ENCODE peak calls at places on chromosomes 12 and 14, in six cellular contexts. One of them, this sample, is unnamed.

GRCh38 chr12:113587720-113588119 is 116.0 kb upstream of the LHX5 start:
- DNase-seq in ACHN: no peak
- DNase-seq in anterior cingulate cortex: no peak
- DNase-seq in glomerular endothelial cell: no peak
- DNase-seq in brain microvascular endothelial cell: no peak
- DNase-seq in right lobe of liver: no peak
- DNase-seq in this sample: no peak

GRCh38 chr12:879641-880040 is 69.9 kb downstream of the RAD52 start:
- DNase-seq in ACHN: no peak
- DNase-seq in anterior cingulate cortex: no peak
- DNase-seq in right lobe of liver: no peak
- DNase-seq in brain microvascular endothelial cell: peak
- DNase-seq in glomerular endothelial cell: no peak
- DNase-seq in this sample: no peak

GRCh38 chr14:92414685-92415084 is 91.7 kb downstream of the SLC24A4 start:
- DNase-seq in brain microvascular endothelial cell: no peak
- DNase-seq in ACHN: no peak
- DNase-seq in right lobe of liver: no peak
- DNase-seq in anterior cingulate cortex: no peak
- DNase-seq in glomerular endothelial cell: no peak
- DNase-seq in this sample: no peak

GRCh38 chr12:639988-640387 is 23.3 kb downstream of the NINJ2 start:
- DNase-seq in brain microvascular endothelial cell: no peak
- DNase-seq in glomerular endothelial cell: no peak
- DNase-seq in right lobe of liver: no peak
- DNase-seq in anterior cingulate cortex: no peak
- DNase-seq in ACHN: no peak
- DNase-seq in this sample: no peak

GRCh38 chr14:100346306-100347091 is 23.4 kb downstream of the SLC25A47 start:
- DNase-seq in glomerular endothelial cell: no peak
- DNase-seq in brain microvascular endothelial cell: no peak
- DNase-seq in ACHN: no peak
- DNase-seq in right lobe of liver: no peak
- DNase-seq in anterior cingulate cortex: no peak
- DNase-seq in this sample: no peak

GRCh38 chr12:32010631-32011030 is 51.4 kb downstream of the RESF1 start:
- DNase-seq in anterior cingulate cortex: no peak
- DNase-seq in glomerular endothelial cell: no peak
- DNase-seq in right lobe of liver: no peak
- DNase-seq in ACHN: no peak
- DNase-seq in brain microvascular endothelial cell: no peak
- DNase-seq in this sample: no peak

GRCh38 chr14:65412881-65413738 is 580 bp downstream of the FUT8 start:
- DNase-seq in glomerular endothelial cell: no peak
- DNase-seq in right lobe of liver: peak
- DNase-seq in ACHN: peak
- DNase-seq in brain microvascular endothelial cell: peak
- DNase-seq in anterior cingulate cortex: peak
- DNase-seq in this sample: no peak

GRCh38 chr14:101992708-101993107 is 28.3 kb downstream of the DYNC1H1 start:
- DNase-seq in glomerular endothelial cell: no peak
- DNase-seq in ACHN: no peak
- DNase-seq in anterior cingulate cortex: no peak
- DNase-seq in brain microvascular endothelial cell: no peak
- DNase-seq in right lobe of liver: no peak
- DNase-seq in this sample: no peak

GRCh38 chr12:94247256-94247655 is 98.9 kb downstream of the PLXNC1 start:
- DNase-seq in ACHN: no peak
- DNase-seq in right lobe of liver: no peak
- DNase-seq in glomerular endothelial cell: no peak
- DNase-seq in brain microvascular endothelial cell: peak
- DNase-seq in anterior cingulate cortex: no peak
- DNase-seq in this sample: no peak

GRCh38 chr12:3480744-3481143 is 10.3 kb upstream of the PRMT8 start:
- DNase-seq in ACHN: no peak
- DNase-seq in brain microvascular endothelial cell: no peak
- DNase-seq in anterior cingulate cortex: no peak
- DNase-seq in glomerular endothelial cell: no peak
- DNase-seq in right lobe of liver: no peak
- DNase-seq in this sample: no peak

GRCh38 chr14:99468836-99469592 is 11.6 kb downstream of the SETD3 start:
- DNase-seq in right lobe of liver: no peak
- DNase-seq in ACHN: no peak
- DNase-seq in anterior cingulate cortex: no peak
- DNase-seq in brain microvascular endothelial cell: peak
- DNase-seq in glomerular endothelial cell: peak
- DNase-seq in this sample: no peak

GRCh38 chr12:3945671-3946070 is 72.5 kb upstream of the PARP11 start:
- DNase-seq in glomerular endothelial cell: no peak
- DNase-seq in ACHN: no peak
- DNase-seq in brain microvascular endothelial cell: no peak
- DNase-seq in right lobe of liver: no peak
- DNase-seq in anterior cingulate cortex: no peak
- DNase-seq in this sample: no peak

GRCh38 chr14:34262511-34262910 is 199.5 kb downstream of the SPTSSA start:
- DNase-seq in glomerular endothelial cell: no peak
- DNase-seq in ACHN: no peak
- DNase-seq in brain microvascular endothelial cell: no peak
- DNase-seq in anterior cingulate cortex: no peak
- DNase-seq in right lobe of liver: no peak
- DNase-seq in this sample: no peak

GRCh38 chr14:69493791-69494190 is 9.3 kb downstream of the PLEKHD1 start:
- DNase-seq in anterior cingulate cortex: no peak
- DNase-seq in glomerular endothelial cell: no peak
- DNase-seq in brain microvascular endothelial cell: no peak
- DNase-seq in ACHN: no peak
- DNase-seq in right lobe of liver: peak
- DNase-seq in this sample: no peak

GRCh38 chr14:97107070-97107469 is 309.9 kb downstream of the VRK1 start:
- DNase-seq in ACHN: no peak
- DNase-seq in right lobe of liver: no peak
- DNase-seq in glomerular endothelial cell: no peak
- DNase-seq in brain microvascular endothelial cell: no peak
- DNase-seq in anterior cingulate cortex: no peak
- DNase-seq in this sample: no peak

GRCh38 chr12:122669397-122670070 is 33.6 kb downstream of the HCAR2 start:
- DNase-seq in right lobe of liver: no peak
- DNase-seq in ACHN: peak
- DNase-seq in glomerular endothelial cell: no peak
- DNase-seq in anterior cingulate cortex: no peak
- DNase-seq in brain microvascular endothelial cell: peak
- DNase-seq in this sample: no peak

GRCh38 chr14:84643438-84643837 is 886.5 kb upstream of the FLRT2 start:
- DNase-seq in glomerular endothelial cell: no peak
- DNase-seq in brain microvascular endothelial cell: no peak
- DNase-seq in right lobe of liver: no peak
- DNase-seq in ACHN: no peak
- DNase-seq in anterior cingulate cortex: no peak
- DNase-seq in this sample: no peak

GRCh38 chr14:104975481-104976197 is 2.5 kb downstream of the AHNAK2 start:
- DNase-seq in glomerular endothelial cell: no peak
- DNase-seq in anterior cingulate cortex: no peak
- DNase-seq in right lobe of liver: no peak
- DNase-seq in ACHN: no peak
- DNase-seq in brain microvascular endothelial cell: no peak
- DNase-seq in this sample: peak

GRCh38 chr12:15977999-15978398 is 66.9 kb downstream of the DERA start:
- DNase-seq in brain microvascular endothelial cell: no peak
- DNase-seq in glomerular endothelial cell: no peak
- DNase-seq in right lobe of liver: no peak
- DNase-seq in ACHN: no peak
- DNase-seq in anterior cingulate cortex: no peak
- DNase-seq in this sample: no peak

GRCh38 chr14:75877884-75878283 is 103.9 kb downstream of the TGFB3 start:
- DNase-seq in brain microvascular endothelial cell: no peak
- DNase-seq in ACHN: no peak
- DNase-seq in right lobe of liver: no peak
- DNase-seq in glomerular endothelial cell: no peak
- DNase-seq in anterior cingulate cortex: no peak
- DNase-seq in this sample: no peak

GRCh38 chr12:5567021-5567744 is 135.3 kb downstream of the NTF3 start:
- DNase-seq in anterior cingulate cortex: no peak
- DNase-seq in right lobe of liver: no peak
- DNase-seq in ACHN: no peak
- DNase-seq in glomerular endothelial cell: no peak
- DNase-seq in brain microvascular endothelial cell: no peak
- DNase-seq in this sample: no peak

GRCh38 chr12:45989857-45990467 is 412 bp downstream of the SCAF11 start:
- DNase-seq in brain microvascular endothelial cell: peak
- DNase-seq in ACHN: peak
- DNase-seq in right lobe of liver: peak
- DNase-seq in anterior cingulate cortex: peak
- DNase-seq in glomerular endothelial cell: no peak
- DNase-seq in this sample: peak

GRCh38 chr14:37550511-37550910 is 44.5 kb downstream of the FOXA1 start:
- DNase-seq in brain microvascular endothelial cell: no peak
- DNase-seq in ACHN: no peak
- DNase-seq in anterior cingulate cortex: no peak
- DNase-seq in right lobe of liver: no peak
- DNase-seq in glomerular endothelial cell: no peak
- DNase-seq in this sample: no peak

GRCh38 chr12:15752780-15753179 is 36.4 kb downstream of the EPS8 start:
- DNase-seq in anterior cingulate cortex: no peak
- DNase-seq in glomerular endothelial cell: no peak
- DNase-seq in brain microvascular endothelial cell: no peak
- DNase-seq in right lobe of liver: no peak
- DNase-seq in ACHN: no peak
- DNase-seq in this sample: no peak